ENCODE peak calls at places on chromosomes 5 and 9, in ten cellular contexts. One of them, this sample, is unnamed.

GRCh38 chr9:112283854-112284253 is 49.6 kb downstream of the PTBP3 start:
- DNase-seq in prostate gland: no peak
- DNase-seq in A673: no peak
- DNase-seq in GM23248: no peak
- DNase-seq in naive thymus-derived CD4-positive, alpha-beta T cell: no peak
- DNase-seq in heart left ventricle: no peak
- DNase-seq in right cardiac atrium: no peak
- DNase-seq in PC-3: no peak
- DNase-seq in psoas muscle: no peak
- DNase-seq in tibial artery: no peak
- DNase-seq in this sample: no peak

GRCh38 chr5:38292228-38292627 is 33.9 kb downstream of the EGFLAM start:
- DNase-seq in prostate gland: no peak
- DNase-seq in A673: no peak
- DNase-seq in GM23248: no peak
- DNase-seq in naive thymus-derived CD4-positive, alpha-beta T cell: no peak
- DNase-seq in heart left ventricle: no peak
- DNase-seq in right cardiac atrium: no peak
- DNase-seq in PC-3: peak; percentile 10
- DNase-seq in psoas muscle: no peak
- DNase-seq in tibial artery: no peak
- DNase-seq in this sample: no peak

GRCh38 chr5:37552770-37553719 is 173.9 kb downstream of the WDR70 start:
- DNase-seq in prostate gland: no peak
- DNase-seq in A673: peak; percentile 97
- DNase-seq in GM23248: no peak
- DNase-seq in naive thymus-derived CD4-positive, alpha-beta T cell: no peak
- DNase-seq in heart left ventricle: no peak
- DNase-seq in right cardiac atrium: no peak
- DNase-seq in PC-3: peak; percentile 7
- DNase-seq in psoas muscle: no peak
- DNase-seq in tibial artery: no peak
- DNase-seq in this sample: no peak

GRCh38 chr5:151026674-151027073 is 6.3 kb downstream of the GPX3 start:
- DNase-seq in prostate gland: no peak
- DNase-seq in A673: no peak
- DNase-seq in GM23248: no peak
- DNase-seq in naive thymus-derived CD4-positive, alpha-beta T cell: no peak
- DNase-seq in heart left ventricle: peak; percentile 62
- DNase-seq in right cardiac atrium: peak; percentile 69
- DNase-seq in PC-3: no peak
- DNase-seq in psoas muscle: peak; percentile 45
- DNase-seq in tibial artery: peak; percentile 80
- DNase-seq in this sample: no peak

GRCh38 chr9:101094686-101095085 is 66.2 kb downstream of the PLPPR1 start:
- DNase-seq in prostate gland: no peak
- DNase-seq in A673: no peak
- DNase-seq in GM23248: no peak
- DNase-seq in naive thymus-derived CD4-positive, alpha-beta T cell: no peak
- DNase-seq in heart left ventricle: no peak
- DNase-seq in right cardiac atrium: no peak
- DNase-seq in PC-3: no peak
- DNase-seq in psoas muscle: no peak
- DNase-seq in tibial artery: no peak
- DNase-seq in this sample: no peak

GRCh38 chr5:169222934-169223594 is 77.9 kb downstream of the SLIT3 start:
- DNase-seq in prostate gland: peak; percentile 38
- DNase-seq in A673: no peak
- DNase-seq in GM23248: no peak
- DNase-seq in naive thymus-derived CD4-positive, alpha-beta T cell: no peak
- DNase-seq in heart left ventricle: no peak
- DNase-seq in right cardiac atrium: no peak
- DNase-seq in PC-3: no peak
- DNase-seq in psoas muscle: no peak
- DNase-seq in tibial artery: no peak
- DNase-seq in this sample: no peak

GRCh38 chr9:83473488-83473971 is 64.7 kb downstream of the FRMD3 start:
- DNase-seq in prostate gland: no peak
- DNase-seq in A673: no peak
- DNase-seq in GM23248: no peak
- DNase-seq in naive thymus-derived CD4-positive, alpha-beta T cell: no peak
- DNase-seq in heart left ventricle: no peak
- DNase-seq in right cardiac atrium: no peak
- DNase-seq in PC-3: peak; percentile 51
- DNase-seq in psoas muscle: no peak
- DNase-seq in tibial artery: no peak
- DNase-seq in this sample: no peak

GRCh38 chr5:67404261-67405100 is 207.9 kb upstream of the CD180 start:
- DNase-seq in prostate gland: no peak
- DNase-seq in A673: no peak
- DNase-seq in GM23248: peak; percentile 23
- DNase-seq in naive thymus-derived CD4-positive, alpha-beta T cell: no peak
- DNase-seq in heart left ventricle: no peak
- DNase-seq in right cardiac atrium: no peak
- DNase-seq in PC-3: peak; percentile 57
- DNase-seq in psoas muscle: no peak
- DNase-seq in tibial artery: no peak
- DNase-seq in this sample: no peak

GRCh38 chr5:172680921-172681320 is 39.9 kb downstream of the NEURL1B start:
- DNase-seq in prostate gland: no peak
- DNase-seq in A673: no peak
- DNase-seq in GM23248: no peak
- DNase-seq in naive thymus-derived CD4-positive, alpha-beta T cell: no peak
- DNase-seq in heart left ventricle: no peak
- DNase-seq in right cardiac atrium: no peak
- DNase-seq in PC-3: no peak
- DNase-seq in psoas muscle: no peak
- DNase-seq in tibial artery: no peak
- DNase-seq in this sample: no peak

GRCh38 chr5:41517909-41518308 is 7.5 kb upstream of the PLCXD3 start:
- DNase-seq in prostate gland: no peak
- DNase-seq in A673: peak; percentile 29
- DNase-seq in GM23248: peak; percentile 41
- DNase-seq in naive thymus-derived CD4-positive, alpha-beta T cell: no peak
- DNase-seq in heart left ventricle: no peak
- DNase-seq in right cardiac atrium: no peak
- DNase-seq in PC-3: peak; percentile 46
- DNase-seq in psoas muscle: no peak
- DNase-seq in tibial artery: no peak
- DNase-seq in this sample: no peak

GRCh38 chr9:99030082-99030481 is 74.8 kb upstream of the TGFBR1 start:
- DNase-seq in prostate gland: no peak
- DNase-seq in A673: no peak
- DNase-seq in GM23248: peak; percentile 93
- DNase-seq in naive thymus-derived CD4-positive, alpha-beta T cell: no peak
- DNase-seq in heart left ventricle: no peak
- DNase-seq in right cardiac atrium: no peak
- DNase-seq in PC-3: no peak
- DNase-seq in psoas muscle: no peak
- DNase-seq in tibial artery: no peak
- DNase-seq in this sample: no peak

GRCh38 chr5:1883120-1883924 is 597 bp upstream of the IRX4 start:
- DNase-seq in prostate gland: no peak
- DNase-seq in A673: peak; percentile 35
- DNase-seq in GM23248: peak; percentile 30
- DNase-seq in naive thymus-derived CD4-positive, alpha-beta T cell: no peak
- DNase-seq in heart left ventricle: peak; percentile 58
- DNase-seq in right cardiac atrium: peak; percentile 18
- DNase-seq in PC-3: peak; percentile 14
- DNase-seq in psoas muscle: no peak
- DNase-seq in tibial artery: no peak
- DNase-seq in this sample: no peak

GRCh38 chr5:32090755-32091128 is 83.4 kb downstream of the GOLPH3 start:
- DNase-seq in prostate gland: no peak
- DNase-seq in A673: no peak
- DNase-seq in GM23248: no peak
- DNase-seq in naive thymus-derived CD4-positive, alpha-beta T cell: no peak
- DNase-seq in heart left ventricle: no peak
- DNase-seq in right cardiac atrium: no peak
- DNase-seq in PC-3: no peak
- DNase-seq in psoas muscle: no peak
- DNase-seq in tibial artery: no peak
- DNase-seq in this sample: no peak

GRCh38 chr9:137465000-137465769 is 6.1 kb upstream of the NSMF start:
- DNase-seq in prostate gland: no peak
- DNase-seq in A673: no peak
- DNase-seq in GM23248: no peak
- DNase-seq in naive thymus-derived CD4-positive, alpha-beta T cell: no peak
- DNase-seq in heart left ventricle: peak; percentile 14
- DNase-seq in right cardiac atrium: no peak
- DNase-seq in PC-3: no peak
- DNase-seq in psoas muscle: no peak
- DNase-seq in tibial artery: no peak
- DNase-seq in this sample: no peak

GRCh38 chr9:98971168-98971914 is 27.6 kb downstream of the COL15A1 start:
- DNase-seq in prostate gland: no peak
- DNase-seq in A673: peak; percentile 60
- DNase-seq in GM23248: peak; percentile 87
- DNase-seq in naive thymus-derived CD4-positive, alpha-beta T cell: no peak
- DNase-seq in heart left ventricle: peak; percentile 47
- DNase-seq in right cardiac atrium: peak; percentile 66
- DNase-seq in PC-3: peak; percentile 49
- DNase-seq in psoas muscle: no peak
- DNase-seq in tibial artery: no peak
- DNase-seq in this sample: no peak

GRCh38 chr5:35229076-35230042 is 928 bp downstream of the PRLR start:
- DNase-seq in prostate gland: peak; percentile 22
- DNase-seq in A673: no peak
- DNase-seq in GM23248: peak; percentile 10
- DNase-seq in naive thymus-derived CD4-positive, alpha-beta T cell: no peak
- DNase-seq in heart left ventricle: no peak
- DNase-seq in right cardiac atrium: no peak
- DNase-seq in PC-3: peak; percentile 61
- DNase-seq in psoas muscle: no peak
- DNase-seq in tibial artery: no peak
- DNase-seq in this sample: no peak

GRCh38 chr9:76512826-76513225 is 53.8 kb downstream of the GCNT1 start:
- DNase-seq in prostate gland: no peak
- DNase-seq in A673: no peak
- DNase-seq in GM23248: peak; percentile 61
- DNase-seq in naive thymus-derived CD4-positive, alpha-beta T cell: no peak
- DNase-seq in heart left ventricle: no peak
- DNase-seq in right cardiac atrium: no peak
- DNase-seq in PC-3: no peak
- DNase-seq in psoas muscle: no peak
- DNase-seq in tibial artery: no peak
- DNase-seq in this sample: no peak

GRCh38 chr5:157546456-157547100 is 29.0 kb downstream of the ADAM19 start:
- DNase-seq in prostate gland: no peak
- DNase-seq in A673: no peak
- DNase-seq in GM23248: peak; percentile 27
- DNase-seq in naive thymus-derived CD4-positive, alpha-beta T cell: no peak
- DNase-seq in heart left ventricle: peak; percentile 74
- DNase-seq in right cardiac atrium: peak; percentile 81
- DNase-seq in PC-3: no peak
- DNase-seq in psoas muscle: no peak
- DNase-seq in tibial artery: no peak
- DNase-seq in this sample: no peak
- H3K4me1 ChIP-seq in prostate gland: no peaks in the 10 kb centered on the region
- H3K4me1 ChIP-seq in A673: no peaks in the 10 kb centered on the region
- H3K4me1 ChIP-seq in GM23248: peaks cover 55% of the 10 kb centered on the region
- H3K4me1 ChIP-seq in naive thymus-derived CD4-positive, alpha-beta T cell: peaks cover 50% of the 10 kb centered on the region
- H3K4me1 ChIP-seq in heart left ventricle: peaks cover 67% of the 10 kb centered on the region
- H3K4me1 ChIP-seq in right cardiac atrium: peaks cover 35% of the 10 kb centered on the region
- H3K4me1 ChIP-seq in PC-3: peaks cover 38% of the 10 kb centered on the region
- H3K4me1 ChIP-seq in psoas muscle: peaks cover 45% of the 10 kb centered on the region
- H3K4me1 ChIP-seq in tibial artery: peaks cover 73% of the 10 kb centered on the region
- H3K4me1 ChIP-seq in this sample: no peaks in the 10 kb centered on the region

DNA sequence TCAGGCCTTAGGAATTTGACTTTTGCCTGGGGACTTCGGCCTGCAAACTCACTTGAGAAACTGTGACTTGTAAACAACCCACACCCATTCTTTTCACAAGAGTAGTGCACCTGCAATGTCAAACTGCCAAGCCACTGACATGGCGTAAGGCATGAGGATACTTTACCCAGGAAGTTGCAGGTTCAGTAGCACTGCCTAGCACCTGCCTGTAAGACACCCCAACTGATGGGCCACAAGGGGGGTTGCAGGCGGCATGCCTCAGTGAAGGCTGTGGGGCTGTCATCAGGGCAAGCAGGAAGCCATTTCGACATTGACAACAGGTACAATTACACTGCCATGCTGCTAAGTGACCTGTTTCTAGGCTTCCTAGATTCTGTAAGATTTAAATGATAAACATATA is 41.3 kb upstream of the RASGEF1C start:
- DNase-seq in prostate gland: no peak
- DNase-seq in A673: no peak
- DNase-seq in GM23248: no peak
- DNase-seq in naive thymus-derived CD4-positive, alpha-beta T cell: no peak
- DNase-seq in heart left ventricle: no peak
- DNase-seq in right cardiac atrium: no peak
- DNase-seq in PC-3: no peak
- DNase-seq in psoas muscle: no peak
- DNase-seq in tibial artery: no peak
- DNase-seq in this sample: no peak
- H3K9me3 ChIP-seq in prostate gland: peaks cover 8% of the 10 kb centered on the region
- H3K9me3 ChIP-seq in A673: peaks cover 23% of the 10 kb centered on the region
- H3K9me3 ChIP-seq in GM23248: no peaks in the 10 kb centered on the region
- H3K9me3 ChIP-seq in naive thymus-derived CD4-positive, alpha-beta T cell: peaks cover 31% of the 10 kb centered on the region
- H3K9me3 ChIP-seq in heart left ventricle: peaks cover 100% of the 10 kb centered on the region
- H3K9me3 ChIP-seq in right cardiac atrium: peaks cover 23% of the 10 kb centered on the region
- H3K9me3 ChIP-seq in PC-3: peaks cover 12% of the 10 kb centered on the region
- H3K9me3 ChIP-seq in psoas muscle: peaks cover 63% of the 10 kb centered on the region
- H3K9me3 ChIP-seq in tibial artery: peaks cover 98% of the 10 kb centered on the region
- H3K9me3 ChIP-seq in this sample: peaks cover 14% of the 10 kb centered on the region

GRCh38 chr9:841371-842209 is at the start of gene DMRT1:
- DNase-seq in prostate gland: no peak
- DNase-seq in A673: no peak
- DNase-seq in GM23248: no peak
- DNase-seq in naive thymus-derived CD4-positive, alpha-beta T cell: no peak
- DNase-seq in heart left ventricle: no peak
- DNase-seq in right cardiac atrium: no peak
- DNase-seq in PC-3: no peak
- DNase-seq in psoas muscle: no peak
- DNase-seq in tibial artery: no peak
- DNase-seq in this sample: no peak
- H3K27me3 ChIP-seq in prostate gland: peaks cover 20% of the 10 kb centered on the region
- H3K27me3 ChIP-seq in A673: peaks cover 55% of the 10 kb centered on the region
- H3K27me3 ChIP-seq in GM23248: peaks cover 42% of the 10 kb centered on the region
- H3K27me3 ChIP-seq in naive thymus-derived CD4-positive, alpha-beta T cell: peaks cover 3% of the 10 kb centered on the region
- H3K27me3 ChIP-seq in heart left ventricle: peaks cover 34% of the 10 kb centered on the region
- H3K27me3 ChIP-seq in right cardiac atrium: peaks cover 3% of the 10 kb centered on the region
- H3K27me3 ChIP-seq in PC-3: peaks cover 19% of the 10 kb centered on the region
- H3K27me3 ChIP-seq in psoas muscle: peaks cover 2% of the 10 kb centered on the region
- H3K27me3 ChIP-seq in tibial artery: no peaks in the 10 kb centered on the region
- H3K27me3 ChIP-seq in this sample: peaks cover 45% of the 10 kb centered on the region

DNA sequence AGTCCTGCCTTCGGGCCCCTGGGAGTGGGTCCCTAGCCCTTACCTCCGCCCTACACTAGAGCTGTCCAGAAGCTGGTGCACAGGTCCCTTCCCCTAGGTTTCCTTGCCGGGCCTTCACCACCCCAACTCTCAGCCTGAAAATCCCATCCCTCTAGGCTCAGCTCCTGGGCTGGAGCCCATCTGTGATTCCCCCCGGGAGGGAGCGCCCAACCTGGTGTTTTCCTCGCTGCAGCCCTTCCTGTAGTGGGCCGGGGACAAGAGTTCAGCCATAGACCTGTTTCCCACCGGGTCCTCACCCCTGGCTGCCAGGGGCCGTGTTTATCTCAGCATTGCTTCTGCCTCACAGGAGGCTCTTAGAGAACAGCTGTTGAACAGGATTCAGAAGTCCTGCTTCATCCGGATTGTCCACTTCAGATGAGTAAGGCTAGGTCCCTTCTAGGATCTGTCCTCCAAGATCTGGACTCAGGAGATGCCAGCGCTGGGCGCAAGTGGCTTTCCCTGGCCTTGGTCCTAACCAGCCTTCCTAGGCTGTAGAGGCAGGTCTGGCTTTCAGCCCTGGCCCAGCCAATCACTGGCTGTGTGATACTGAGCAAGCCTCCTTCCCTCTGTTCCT is 965 bp downstream of the GLIPR2 start:
- DNase-seq in prostate gland: no peak
- DNase-seq in A673: no peak
- DNase-seq in GM23248: peak; percentile 62
- DNase-seq in naive thymus-derived CD4-positive, alpha-beta T cell: no peak
- DNase-seq in heart left ventricle: peak; percentile 55
- DNase-seq in right cardiac atrium: peak; percentile 54
- DNase-seq in PC-3: peak; percentile 9
- DNase-seq in psoas muscle: peak; percentile 40
- DNase-seq in tibial artery: no peak
- DNase-seq in this sample: peak; percentile 24
- H3K4me1 ChIP-seq in prostate gland: peaks cover under 1% of the 10 kb centered on the region
- H3K4me1 ChIP-seq in A673: no peaks in the 10 kb centered on the region
- H3K4me1 ChIP-seq in GM23248: peaks cover 6% of the 10 kb centered on the region
- H3K4me1 ChIP-seq in naive thymus-derived CD4-positive, alpha-beta T cell: peaks cover 51% of the 10 kb centered on the region
- H3K4me1 ChIP-seq in heart left ventricle: peaks cover 8% of the 10 kb centered on the region
- H3K4me1 ChIP-seq in right cardiac atrium: no peaks in the 10 kb centered on the region
- H3K4me1 ChIP-seq in PC-3: peaks cover 25% of the 10 kb centered on the region
- H3K4me1 ChIP-seq in psoas muscle: peaks cover 8% of the 10 kb centered on the region
- H3K4me1 ChIP-seq in tibial artery: peaks cover 25% of the 10 kb centered on the region
- H3K4me1 ChIP-seq in this sample: no peaks in the 10 kb centered on the region